ENCODE peak calls at places on chromosomes 7 and 10, in six cellular contexts. One of them, this sample, is unnamed.

GRCh38 chr7:126570845-126571244 is 681.9 kb downstream of the GRM8 start:
- DNase-seq in HCEC 1CT: no peak
- DNase-seq in ACHN: no peak
- DNase-seq in NB4: no peak
- DNase-seq in activated effector memory CD4-positive, alpha-beta T cell treated with Interleukin-2 at 50 U/mL for 16 hours: no peak
- DNase-seq in ureter: no peak
- DNase-seq in this sample: no peak

GRCh38 chr10:24448351-24449009 is 239.5 kb downstream of the KIAA1217 start:
- DNase-seq in NB4: no peak
- DNase-seq in ACHN: no peak
- DNase-seq in HCEC 1CT: peak
- DNase-seq in activated effector memory CD4-positive, alpha-beta T cell treated with Interleukin-2 at 50 U/mL for 16 hours: no peak
- DNase-seq in ureter: no peak
- DNase-seq in this sample: no peak

GRCh38 chr7:127819975-127820778 is 168.2 kb downstream of the SND1 start:
- DNase-seq in NB4: peak
- DNase-seq in ureter: no peak
- DNase-seq in ACHN: peak
- DNase-seq in activated effector memory CD4-positive, alpha-beta T cell treated with Interleukin-2 at 50 U/mL for 16 hours: no peak
- DNase-seq in HCEC 1CT: peak
- DNase-seq in this sample: no peak

GRCh38 chr10:103856497-103857175 is 1.3 kb upstream of the SH3PXD2A start:
- DNase-seq in NB4: peak
- DNase-seq in HCEC 1CT: no peak
- DNase-seq in ureter: no peak
- DNase-seq in activated effector memory CD4-positive, alpha-beta T cell treated with Interleukin-2 at 50 U/mL for 16 hours: no peak
- DNase-seq in ACHN: no peak
- DNase-seq in this sample: no peak

GRCh38 chr10:131199646-131200045 is 111.9 kb downstream of the TCERG1L start:
- DNase-seq in activated effector memory CD4-positive, alpha-beta T cell treated with Interleukin-2 at 50 U/mL for 16 hours: no peak
- DNase-seq in NB4: no peak
- DNase-seq in HCEC 1CT: no peak
- DNase-seq in ureter: peak
- DNase-seq in ACHN: no peak
- DNase-seq in this sample: no peak

GRCh38 chr10:98886686-98887085 is 349.0 kb downstream of the HPSE2 start:
- DNase-seq in NB4: peak
- DNase-seq in ureter: no peak
- DNase-seq in activated effector memory CD4-positive, alpha-beta T cell treated with Interleukin-2 at 50 U/mL for 16 hours: no peak
- DNase-seq in ACHN: no peak
- DNase-seq in HCEC 1CT: peak
- DNase-seq in this sample: no peak

GRCh38 chr10:70396140-70396539 is 7.8 kb upstream of the EIF4EBP2 start:
- DNase-seq in NB4: no peak
- DNase-seq in HCEC 1CT: no peak
- DNase-seq in activated effector memory CD4-positive, alpha-beta T cell treated with Interleukin-2 at 50 U/mL for 16 hours: no peak
- DNase-seq in ureter: no peak
- DNase-seq in ACHN: no peak
- DNase-seq in this sample: no peak

GRCh38 chr10:98610855-98611254 is 164.1 kb upstream of the HPS1 start:
- DNase-seq in ureter: no peak
- DNase-seq in NB4: no peak
- DNase-seq in activated effector memory CD4-positive, alpha-beta T cell treated with Interleukin-2 at 50 U/mL for 16 hours: no peak
- DNase-seq in ACHN: no peak
- DNase-seq in HCEC 1CT: no peak
- DNase-seq in this sample: no peak

GRCh38 chr10:44234471-44234850 is 150.4 kb downstream of the CXCL12 start:
- DNase-seq in HCEC 1CT: no peak
- DNase-seq in ureter: no peak
- DNase-seq in ACHN: no peak
- DNase-seq in activated effector memory CD4-positive, alpha-beta T cell treated with Interleukin-2 at 50 U/mL for 16 hours: no peak
- DNase-seq in NB4: no peak
- DNase-seq in this sample: no peak

GRCh38 chr10:71209324-71210030 is 2.9 kb upstream of the UNC5B start:
- DNase-seq in ureter: peak
- DNase-seq in activated effector memory CD4-positive, alpha-beta T cell treated with Interleukin-2 at 50 U/mL for 16 hours: no peak
- DNase-seq in NB4: no peak
- DNase-seq in HCEC 1CT: no peak
- DNase-seq in ACHN: no peak
- DNase-seq in this sample: no peak

GRCh38 chr7:4798706-4799235 is 23.3 kb downstream of the AP5Z1 start:
- DNase-seq in HCEC 1CT: no peak
- DNase-seq in ACHN: no peak
- DNase-seq in activated effector memory CD4-positive, alpha-beta T cell treated with Interleukin-2 at 50 U/mL for 16 hours: no peak
- DNase-seq in ureter: peak
- DNase-seq in NB4: no peak
- DNase-seq in this sample: no peak

GRCh38 chr7:23430902-23431259 is 39.4 kb downstream of the IGF2BP3 start:
- DNase-seq in ACHN: no peak
- DNase-seq in HCEC 1CT: no peak
- DNase-seq in activated effector memory CD4-positive, alpha-beta T cell treated with Interleukin-2 at 50 U/mL for 16 hours: no peak
- DNase-seq in ureter: no peak
- DNase-seq in NB4: no peak
- DNase-seq in this sample: no peak

GRCh38 chr10:127168251-127168650 is 28.1 kb downstream of the INSYN2A start:
- DNase-seq in ureter: no peak
- DNase-seq in activated effector memory CD4-positive, alpha-beta T cell treated with Interleukin-2 at 50 U/mL for 16 hours: no peak
- DNase-seq in HCEC 1CT: no peak
- DNase-seq in NB4: no peak
- DNase-seq in ACHN: no peak
- DNase-seq in this sample: no peak

GRCh38 chr10:71443676-71444075 is 47.0 kb downstream of the CDH23 start:
- DNase-seq in activated effector memory CD4-positive, alpha-beta T cell treated with Interleukin-2 at 50 U/mL for 16 hours: no peak
- DNase-seq in NB4: no peak
- DNase-seq in HCEC 1CT: no peak
- DNase-seq in ACHN: no peak
- DNase-seq in ureter: no peak
- DNase-seq in this sample: no peak

GRCh38 chr10:69123747-69124557 is at the start of gene VPS26A:
- DNase-seq in activated effector memory CD4-positive, alpha-beta T cell treated with Interleukin-2 at 50 U/mL for 16 hours: peak
- DNase-seq in NB4: peak
- DNase-seq in ACHN: peak
- DNase-seq in ureter: peak
- DNase-seq in HCEC 1CT: peak
- DNase-seq in this sample: peak

GRCh38 chr7:1725199-1725701 is 55.2 kb downstream of the ELFN1 start:
- DNase-seq in activated effector memory CD4-positive, alpha-beta T cell treated with Interleukin-2 at 50 U/mL for 16 hours: no peak
- DNase-seq in ureter: no peak
- DNase-seq in ACHN: no peak
- DNase-seq in HCEC 1CT: no peak
- DNase-seq in NB4: no peak
- DNase-seq in this sample: no peak

GRCh38 chr10:31120392-31120791 is 88.7 kb upstream of the ZNF438 start:
- DNase-seq in ureter: no peak
- DNase-seq in activated effector memory CD4-positive, alpha-beta T cell treated with Interleukin-2 at 50 U/mL for 16 hours: no peak
- DNase-seq in ACHN: no peak
- DNase-seq in NB4: no peak
- DNase-seq in HCEC 1CT: peak
- DNase-seq in this sample: no peak

GRCh38 chr7:13979671-13980438 is 9.6 kb downstream of the ETV1 start:
- DNase-seq in ureter: no peak
- DNase-seq in HCEC 1CT: peak
- DNase-seq in activated effector memory CD4-positive, alpha-beta T cell treated with Interleukin-2 at 50 U/mL for 16 hours: no peak
- DNase-seq in ACHN: peak
- DNase-seq in NB4: no peak
- DNase-seq in this sample: no peak

GRCh38 chr7:30327813-30328212 is 43.4 kb downstream of the ZNRF2 start:
- DNase-seq in HCEC 1CT: peak
- DNase-seq in NB4: no peak
- DNase-seq in ureter: no peak
- DNase-seq in ACHN: peak
- DNase-seq in activated effector memory CD4-positive, alpha-beta T cell treated with Interleukin-2 at 50 U/mL for 16 hours: no peak
- DNase-seq in this sample: no peak

GRCh38 chr10:113047605-113047962 is 97.5 kb downstream of the TCF7L2 start:
- DNase-seq in ACHN: no peak
- DNase-seq in ureter: no peak
- DNase-seq in NB4: no peak
- DNase-seq in HCEC 1CT: no peak
- DNase-seq in activated effector memory CD4-positive, alpha-beta T cell treated with Interleukin-2 at 50 U/mL for 16 hours: no peak
- DNase-seq in this sample: no peak

GRCh38 chr10:101221479-101222246 is 7.6 kb downstream of the LBX1 start:
- DNase-seq in activated effector memory CD4-positive, alpha-beta T cell treated with Interleukin-2 at 50 U/mL for 16 hours: no peak
- DNase-seq in NB4: no peak
- DNase-seq in ACHN: no peak
- DNase-seq in ureter: no peak
- DNase-seq in HCEC 1CT: no peak
- DNase-seq in this sample: no peak

GRCh38 chr7:113339661-113340060 is 221.3 kb upstream of the SMIM30 start:
- DNase-seq in ureter: no peak
- DNase-seq in NB4: no peak
- DNase-seq in activated effector memory CD4-positive, alpha-beta T cell treated with Interleukin-2 at 50 U/mL for 16 hours: no peak
- DNase-seq in HCEC 1CT: no peak
- DNase-seq in ACHN: no peak
- DNase-seq in this sample: no peak

GRCh38 chr7:138575897-138576428 is 115.9 kb downstream of the TRIM24 start:
- DNase-seq in NB4: no peak
- DNase-seq in ACHN: no peak
- DNase-seq in HCEC 1CT: no peak
- DNase-seq in activated effector memory CD4-positive, alpha-beta T cell treated with Interleukin-2 at 50 U/mL for 16 hours: no peak
- DNase-seq in ureter: no peak
- DNase-seq in this sample: no peak

GRCh38 chr7:20312562-20312961 is 18.1 kb upstream of the ITGB8 start:
- DNase-seq in ACHN: no peak
- DNase-seq in NB4: no peak
- DNase-seq in HCEC 1CT: no peak
- DNase-seq in ureter: no peak
- DNase-seq in activated effector memory CD4-positive, alpha-beta T cell treated with Interleukin-2 at 50 U/mL for 16 hours: no peak
- DNase-seq in this sample: no peak

GRCh38 chr10:131514454-131514853 is 202.9 kb upstream of the TCERG1L start:
- DNase-seq in NB4: peak
- DNase-seq in HCEC 1CT: no peak
- DNase-seq in ACHN: peak
- DNase-seq in ureter: no peak
- DNase-seq in activated effector memory CD4-positive, alpha-beta T cell treated with Interleukin-2 at 50 U/mL for 16 hours: no peak
- DNase-seq in this sample: no peak

GRCh38 chr10:24196426-24197039 is 12.4 kb upstream of the KIAA1217 start:
- DNase-seq in NB4: peak
- DNase-seq in activated effector memory CD4-positive, alpha-beta T cell treated with Interleukin-2 at 50 U/mL for 16 hours: peak
- DNase-seq in HCEC 1CT: peak
- DNase-seq in ACHN: peak
- DNase-seq in ureter: peak
- DNase-seq in this sample: peak

GRCh38 chr10:111077715-111078504 is 1.1 kb downstream of the ADRA2A start:
- DNase-seq in HCEC 1CT: no peak
- DNase-seq in ureter: no peak
- DNase-seq in ACHN: no peak
- DNase-seq in activated effector memory CD4-positive, alpha-beta T cell treated with Interleukin-2 at 50 U/mL for 16 hours: no peak
- DNase-seq in NB4: no peak
- DNase-seq in this sample: no peak

GRCh38 chr7:22377690-22378089 is 20.7 kb upstream of the RAPGEF5 start:
- DNase-seq in NB4: no peak
- DNase-seq in ureter: no peak
- DNase-seq in HCEC 1CT: no peak
- DNase-seq in activated effector memory CD4-positive, alpha-beta T cell treated with Interleukin-2 at 50 U/mL for 16 hours: no peak
- DNase-seq in ACHN: no peak
- DNase-seq in this sample: no peak

GRCh38 chr10:89653410-89653828 is 8.4 kb upstream of the PANK1 start:
- DNase-seq in ureter: no peak
- DNase-seq in activated effector memory CD4-positive, alpha-beta T cell treated with Interleukin-2 at 50 U/mL for 16 hours: no peak
- DNase-seq in HCEC 1CT: no peak
- DNase-seq in NB4: no peak
- DNase-seq in ACHN: peak
- DNase-seq in this sample: no peak

GRCh38 chr7:33050425-33051318 is 11.9 kb downstream of the NT5C3A start:
- DNase-seq in ACHN: peak
- DNase-seq in activated effector memory CD4-positive, alpha-beta T cell treated with Interleukin-2 at 50 U/mL for 16 hours: no peak
- DNase-seq in ureter: no peak
- DNase-seq in HCEC 1CT: peak
- DNase-seq in NB4: peak
- DNase-seq in this sample: peak

GRCh38 chr10:133366130-133366478 is 7.0 kb downstream of the ECHS1 start:
- DNase-seq in NB4: no peak
- DNase-seq in ureter: no peak
- DNase-seq in HCEC 1CT: no peak
- DNase-seq in activated effector memory CD4-positive, alpha-beta T cell treated with Interleukin-2 at 50 U/mL for 16 hours: no peak
- DNase-seq in ACHN: no peak
- DNase-seq in this sample: no peak

GRCh38 chr7:45596665-45597095 is 22.5 kb downstream of the ADCY1 start:
- DNase-seq in ACHN: no peak
- DNase-seq in ureter: no peak
- DNase-seq in HCEC 1CT: no peak
- DNase-seq in NB4: no peak
- DNase-seq in activated effector memory CD4-positive, alpha-beta T cell treated with Interleukin-2 at 50 U/mL for 16 hours: no peak
- DNase-seq in this sample: no peak

GRCh38 chr10:86024555-86025001 is 342.0 kb downstream of the GRID1 start:
- DNase-seq in ACHN: no peak
- DNase-seq in ureter: no peak
- DNase-seq in NB4: no peak
- DNase-seq in activated effector memory CD4-positive, alpha-beta T cell treated with Interleukin-2 at 50 U/mL for 16 hours: no peak
- DNase-seq in HCEC 1CT: no peak
- DNase-seq in this sample: no peak

GRCh38 chr10:29609696-29610095 is 25.1 kb downstream of the SVIL start:
- DNase-seq in ureter: no peak
- DNase-seq in HCEC 1CT: no peak
- DNase-seq in ACHN: no peak
- DNase-seq in activated effector memory CD4-positive, alpha-beta T cell treated with Interleukin-2 at 50 U/mL for 16 hours: no peak
- DNase-seq in NB4: no peak
- DNase-seq in this sample: no peak

GRCh38 chr10:48507933-48508830 is 96.7 kb downstream of the ARHGAP22 start:
- DNase-seq in ACHN: no peak
- DNase-seq in ureter: no peak
- DNase-seq in NB4: no peak
- DNase-seq in activated effector memory CD4-positive, alpha-beta T cell treated with Interleukin-2 at 50 U/mL for 16 hours: no peak
- DNase-seq in HCEC 1CT: peak
- DNase-seq in this sample: no peak

GRCh38 chr10:130232361-130233360 is 96.5 kb downstream of the GLRX3 start:
- DNase-seq in HCEC 1CT: no peak
- DNase-seq in ACHN: no peak
- DNase-seq in ureter: peak
- DNase-seq in NB4: no peak
- DNase-seq in activated effector memory CD4-positive, alpha-beta T cell treated with Interleukin-2 at 50 U/mL for 16 hours: no peak
- DNase-seq in this sample: no peak

GRCh38 chr7:628041-628763 is 98.3 kb upstream of the DNAAF5 start:
- DNase-seq in ACHN: no peak
- DNase-seq in ureter: no peak
- DNase-seq in NB4: no peak
- DNase-seq in HCEC 1CT: no peak
- DNase-seq in activated effector memory CD4-positive, alpha-beta T cell treated with Interleukin-2 at 50 U/mL for 16 hours: no peak
- DNase-seq in this sample: no peak

GRCh38 chr7:115410427-115410805 is 488.5 kb downstream of the MDFIC start:
- DNase-seq in activated effector memory CD4-positive, alpha-beta T cell treated with Interleukin-2 at 50 U/mL for 16 hours: no peak
- DNase-seq in ureter: no peak
- DNase-seq in NB4: peak
- DNase-seq in HCEC 1CT: no peak
- DNase-seq in ACHN: no peak
- DNase-seq in this sample: no peak

GRCh38 chr7:70694357-70694908 is 437.5 kb upstream of the GALNT17 start:
- DNase-seq in ACHN: no peak
- DNase-seq in activated effector memory CD4-positive, alpha-beta T cell treated with Interleukin-2 at 50 U/mL for 16 hours: no peak
- DNase-seq in HCEC 1CT: no peak
- DNase-seq in NB4: peak
- DNase-seq in ureter: peak
- DNase-seq in this sample: peak

GRCh38 chr10:116038259-116038658 is 234.7 kb downstream of the GFRA1 start:
- DNase-seq in ureter: peak
- DNase-seq in HCEC 1CT: no peak
- DNase-seq in activated effector memory CD4-positive, alpha-beta T cell treated with Interleukin-2 at 50 U/mL for 16 hours: no peak
- DNase-seq in NB4: peak
- DNase-seq in ACHN: no peak
- DNase-seq in this sample: peak

This sample was measured in prostate gland.